ENCODE peak calls at places on chromosomes 11 and 22, in four cellular contexts. E is transverse colon, F is psoas muscle, M is cardiac muscle cell. P is an unnamed sample.
A peak's percentile ranks its signal among the peaks of the same experiment; 100 is the strongest.

GRCh38 chr11:19557720-19558140 is 154.9 kb upstream of the NAV2 start:
- DNase-seq in E (peak; percentile 88), F (peak; percentile 90), M (peak; percentile 79), P (peak; percentile 68)

GRCh38 chr11:84164722-84165121 is 878.6 kb upstream of the CCDC90B start:
- DNase-seq in E (no peak), F (no peak), M (no peak), P (no peak)

GRCh38 chr22:25869771-25870170 is 127.8 kb downstream of the MYO18B start:
- DNase-seq in E (no peak), F (no peak), M (no peak), P (no peak)

GRCh38 chr11:35276396-35276795 is 137.4 kb downstream of the CD44 start:
- DNase-seq in E (no peak), F (no peak), M (no peak), P (no peak)

GRCh38 chr11:96154802-96155520 is 188.0 kb downstream of the MAML2 start:
- DNase-seq in E (no peak), F (no peak), M (peak; percentile 64), P (peak; percentile 77)

GRCh38 chr11:88618716-88619462 is 281.4 kb upstream of the CTSC start:
- DNase-seq in E (no peak), F (no peak), M (no peak), P (no peak)

GRCh38 chr11:12090761-12091261 is 19.6 kb upstream of the MICAL2 start:
- DNase-seq in E (peak; percentile 89), F (no peak), M (no peak), P (no peak)

GRCh38 chr11:9613830-9614762 is 40.6 kb downstream of the WEE1 start:
- DNase-seq in E (peak; percentile 91), F (peak; percentile 90), M (peak; percentile 85), P (peak; percentile 71)

GRCh38 chr11:61061081-61061826 is 41.0 kb upstream of the CD5 start:
- DNase-seq in E (no peak), F (no peak), M (peak; percentile 6), P (peak; percentile 9)

GRCh38 chr22:38051900-38052862 is 5.0 kb upstream of the PICK1 start:
- DNase-seq in E (peak; percentile 83), F (peak; percentile 90), M (peak; percentile 80), P (peak; percentile 47)

GRCh38 chr11:13094930-13095687 is 86.0 kb downstream of the RASSF10 start:
- DNase-seq in E (no peak), F (no peak), M (no peak), P (no peak)

GRCh38 chr11:120536797-120537169 is 25.2 kb downstream of the GRIK4 start:
- DNase-seq in E (no peak), F (no peak), M (no peak), P (no peak)

GRCh38 chr11:67506426-67507032 is 1.4 kb upstream of the PITPNM1 start:
- DNase-seq in E (peak; percentile 36), F (peak; percentile 65), M (no peak), P (no peak)

GRCh38 chr11:133597236-133597635 is 64.9 kb upstream of the OPCML start:
- DNase-seq in E (no peak), F (no peak), M (no peak), P (no peak)

GRCh38 chr11:123308077-123308476 is 113.0 kb upstream of the CLMP start:
- DNase-seq in E (no peak), F (no peak), M (peak; percentile 87), P (no peak)

GRCh38 chr11:64372802-64373597 is 14.0 kb downstream of the RPS6KA4 start:
- DNase-seq in E (no peak), F (no peak), M (no peak), P (no peak)

GRCh38 chr11:10592331-10592730 is 23.9 kb upstream of the LYVE1 start:
- DNase-seq in E (no peak), F (no peak), M (peak; percentile 92), P (peak; percentile 52)

GRCh38 chr22:39300198-39300830 is 19.1 kb downstream of the RPL3 start:
- DNase-seq in E (peak; percentile 42), F (no peak), M (no peak), P (no peak)

GRCh38 chr22:20146777-20147176 is 4.1 kb downstream of the CCDC188 start:
- DNase-seq in E (no peak), F (no peak), M (no peak), P (no peak)

GRCh38 chr11:76114238-76114637 is 92.1 kb downstream of the WNT11 start:
- DNase-seq in E (no peak), F (no peak), M (no peak), P (no peak)
- TF ChIP-seq CTCF in E (no peak), F (no peak), M (no peak), P (no peak)

GRCh38 chr11:125347261-125347585 is 148.8 kb downstream of the FEZ1 start:
- DNase-seq in E (no peak), F (no peak), M (no peak), P (no peak)

GRCh38 chr11:125343732-125344131 is 152.3 kb downstream of the FEZ1 start:
- DNase-seq in E (no peak), F (no peak), M (peak; percentile 51), P (peak; percentile 37)

GRCh38 chr11:125346565-125347260 is 149.4 kb downstream of the FEZ1 start:
- DNase-seq in E (no peak), F (no peak), M (no peak), P (no peak)

GRCh38 chr11:125344846-125345705 is 151.0 kb downstream of the FEZ1 start:
- DNase-seq in E (no peak), F (no peak), M (no peak), P (no peak)

DNA sequence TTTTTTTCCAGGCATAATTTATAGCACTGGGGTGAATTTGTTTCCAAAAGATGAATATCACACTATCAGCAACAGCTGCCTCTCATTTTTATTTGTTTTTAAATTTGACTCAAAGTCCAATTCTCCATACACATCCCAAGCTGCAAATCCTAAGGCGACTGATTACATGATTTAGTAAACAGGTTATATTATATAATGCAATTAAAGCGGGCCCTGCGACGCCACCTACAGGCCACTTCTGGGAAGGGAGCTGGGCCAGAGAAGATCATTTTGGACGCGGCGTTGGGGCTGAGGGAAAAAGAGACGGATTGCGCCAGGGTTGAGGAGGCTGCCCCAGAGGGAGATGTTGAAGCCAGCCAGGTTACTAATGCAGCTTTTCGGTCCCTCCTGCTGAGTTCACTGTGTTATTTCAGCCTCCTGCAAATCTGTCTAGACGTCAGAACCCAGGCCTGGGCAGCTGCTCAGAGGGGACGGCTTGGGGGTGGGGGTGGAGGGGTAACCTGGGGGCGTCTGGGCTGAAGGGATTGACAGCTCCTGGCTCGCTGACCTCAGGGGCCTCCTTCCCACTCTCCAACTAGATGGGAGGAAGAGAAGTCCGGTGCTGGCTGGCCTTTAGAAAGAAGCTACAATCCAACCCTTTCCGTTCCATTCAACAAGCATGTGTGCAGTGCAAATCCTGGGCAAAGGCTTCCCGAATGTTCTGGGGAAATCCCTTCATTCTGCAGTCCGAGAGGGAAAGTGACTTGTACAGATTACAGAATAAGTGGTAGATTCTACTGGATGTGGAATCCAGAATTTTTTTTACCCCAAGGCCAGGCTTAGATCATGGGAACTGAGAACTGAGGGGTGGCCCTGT is 150.1 kb downstream of the FEZ1 start:
- DNase-seq in E (peak; percentile 66), F (peak; percentile 93), M (peak; percentile 93), P (peak; percentile 82)
- TF ChIP-seq CTCF in E (peak; percentile 66), F (peak; percentile 91), M (peak; percentile 94), P (peak; percentile 91)

DNA sequence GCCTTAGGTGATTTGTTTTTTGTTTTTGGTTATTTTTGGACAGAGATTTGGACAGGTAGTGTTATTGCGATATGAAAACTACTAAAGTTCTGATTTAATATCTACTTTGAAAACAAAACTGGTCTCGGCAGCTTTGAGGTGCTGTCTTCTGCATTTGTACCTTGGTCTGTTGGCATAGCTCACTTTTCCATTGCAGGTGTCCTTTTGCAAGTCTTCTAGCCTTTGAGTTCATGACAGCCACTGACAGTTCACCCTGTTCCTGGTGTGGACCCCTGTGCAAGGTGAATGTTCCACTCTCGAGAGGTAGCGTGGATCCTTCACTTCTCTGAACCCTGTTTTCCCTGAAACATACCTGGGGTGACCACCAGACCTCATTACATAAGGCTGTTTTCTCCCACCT is 44.9 kb upstream of the ST14 start:
- DNase-seq in E (no peak), F (no peak), M (no peak), P (no peak)
- TF ChIP-seq CTCF in E (no peak), F (no peak), M (no peak), P (no peak)

DNA sequence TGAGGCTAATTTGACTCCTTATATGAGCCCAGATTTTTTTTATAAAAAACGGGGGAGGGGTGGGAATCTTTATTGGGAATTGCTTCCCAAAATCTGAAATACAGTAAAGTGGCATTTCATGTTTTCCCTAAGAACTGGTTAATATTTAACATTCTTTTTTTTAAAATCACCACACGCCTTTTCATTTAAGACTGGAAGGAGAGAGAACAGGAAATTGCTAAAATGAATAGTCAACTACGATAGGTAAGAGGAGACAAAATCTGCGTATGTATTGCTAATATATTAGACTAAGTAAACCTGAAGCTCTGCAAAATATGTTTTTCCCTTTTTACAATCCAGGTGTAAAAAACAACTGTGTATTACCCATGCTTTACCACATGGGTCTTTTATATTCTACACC is 57.0 kb downstream of the SOX6 start:
- DNase-seq in E (no peak), F (no peak), M (no peak), P (no peak)
- TF ChIP-seq CTCF in E (no peak), F (no peak), M (no peak), P (no peak)